ENCODE peak calls at places on chromosomes 11 and 22, in six cellular contexts. One of them, this sample, is unnamed.

GRCh38 chr22:50674606-50675552 is 2.3 kb downstream of the SHANK3 start:
- DNase-seq in MM.1S: no peak
- DNase-seq in OCI-LY7: no peak
- DNase-seq in GM23338: peak; percentile 94
- DNase-seq in PC-3: peak; percentile 73
- DNase-seq in HCT116: peak; percentile 61
- DNase-seq in this sample: peak; percentile 44

GRCh38 chr22:19669570-19669969 is 44.7 kb upstream of the SEPTIN5 start:
- DNase-seq in MM.1S: no peak
- DNase-seq in OCI-LY7: no peak
- DNase-seq in GM23338: no peak
- DNase-seq in PC-3: no peak
- DNase-seq in HCT116: no peak
- DNase-seq in this sample: no peak

GRCh38 chr22:34334893-34335292 is 414.6 kb upstream of the LARGE1 start:
- DNase-seq in MM.1S: no peak
- DNase-seq in OCI-LY7: peak; percentile 61
- DNase-seq in GM23338: peak; percentile 51
- DNase-seq in PC-3: no peak
- DNase-seq in HCT116: no peak
- DNase-seq in this sample: no peak

GRCh38 chr11:126732981-126733380 is 267.6 kb downstream of the KIRREL3 start:
- DNase-seq in MM.1S: peak; percentile 84
- DNase-seq in OCI-LY7: no peak
- DNase-seq in GM23338: no peak
- DNase-seq in PC-3: no peak
- DNase-seq in HCT116: no peak
- DNase-seq in this sample: no peak

GRCh38 chr11:11148104-11148509 is 204.9 kb downstream of the CSNK2A3 start:
- DNase-seq in MM.1S: no peak
- DNase-seq in OCI-LY7: no peak
- DNase-seq in GM23338: peak; percentile 77
- DNase-seq in PC-3: peak; percentile 32
- DNase-seq in HCT116: no peak
- DNase-seq in this sample: peak; percentile 98

GRCh38 chr11:102464037-102464436 is 11.5 kb upstream of the TMEM123 start:
- DNase-seq in MM.1S: no peak
- DNase-seq in OCI-LY7: no peak
- DNase-seq in GM23338: no peak
- DNase-seq in PC-3: no peak
- DNase-seq in HCT116: no peak
- DNase-seq in this sample: no peak

GRCh38 chr22:46069518-46070214 is 80.7 kb upstream of the PPARA start:
- DNase-seq in MM.1S: no peak
- DNase-seq in OCI-LY7: peak; percentile 10
- DNase-seq in GM23338: no peak
- DNase-seq in PC-3: peak; percentile 92
- DNase-seq in HCT116: peak; percentile 91
- DNase-seq in this sample: peak; percentile 92

GRCh38 chr11:93986716-93987115 is 34.4 kb upstream of the HEPHL1 start:
- DNase-seq in MM.1S: no peak
- DNase-seq in OCI-LY7: no peak
- DNase-seq in GM23338: no peak
- DNase-seq in PC-3: peak; percentile 91
- DNase-seq in HCT116: peak; percentile 8
- DNase-seq in this sample: peak; percentile 46

GRCh38 chr22:20919718-20920117 is 2.5 kb downstream of the CRKL start:
- DNase-seq in MM.1S: no peak
- DNase-seq in OCI-LY7: no peak
- DNase-seq in GM23338: no peak
- DNase-seq in PC-3: no peak
- DNase-seq in HCT116: no peak
- DNase-seq in this sample: peak; percentile 37

GRCh38 chr22:19514831-19515565 is 9.2 kb downstream of the CLDN5 start:
- DNase-seq in MM.1S: no peak
- DNase-seq in OCI-LY7: no peak
- DNase-seq in GM23338: no peak
- DNase-seq in PC-3: no peak
- DNase-seq in HCT116: no peak
- DNase-seq in this sample: peak; percentile 36

GRCh38 chr11:62545437-62546243 is 966 bp downstream of the AHNAK start:
- DNase-seq in MM.1S: no peak
- DNase-seq in OCI-LY7: no peak
- DNase-seq in GM23338: peak; percentile 83
- DNase-seq in PC-3: peak; percentile 99
- DNase-seq in HCT116: peak; percentile 75
- DNase-seq in this sample: peak; percentile 91

GRCh38 chr22:26502688-26503561 is 9.3 kb downstream of the TFIP11 start:
- DNase-seq in MM.1S: peak; percentile 92
- DNase-seq in OCI-LY7: peak; percentile 89
- DNase-seq in GM23338: peak; percentile 90
- DNase-seq in PC-3: peak; percentile 18
- DNase-seq in HCT116: no peak
- DNase-seq in this sample: peak; percentile 47

GRCh38 chr11:86068138-86068861 is 584 bp downstream of the PICALM start:
- DNase-seq in MM.1S: peak; percentile 38
- DNase-seq in OCI-LY7: peak; percentile 66
- DNase-seq in GM23338: peak; percentile 52
- DNase-seq in PC-3: peak; percentile 6
- DNase-seq in HCT116: no peak
- DNase-seq in this sample: peak; percentile 60

GRCh38 chr22:50473855-50474671 is 772 bp downstream of the SBF1 start:
- DNase-seq in MM.1S: no peak
- DNase-seq in OCI-LY7: peak; percentile 41
- DNase-seq in GM23338: peak; percentile 54
- DNase-seq in PC-3: peak; percentile 10
- DNase-seq in HCT116: no peak
- DNase-seq in this sample: peak; percentile 90

GRCh38 chr11:77590194-77590591 is 440 bp downstream of the AQP11 start:
- DNase-seq in MM.1S: peak; percentile 47
- DNase-seq in OCI-LY7: no peak
- DNase-seq in GM23338: peak; percentile 76
- DNase-seq in PC-3: peak; percentile 73
- DNase-seq in HCT116: no peak
- DNase-seq in this sample: peak; percentile 66

GRCh38 chr11:57476883-57477506 is 16.7 kb downstream of the RTN4RL2 start:
- DNase-seq in MM.1S: peak; percentile 59
- DNase-seq in OCI-LY7: peak; percentile 48
- DNase-seq in GM23338: peak; percentile 73
- DNase-seq in PC-3: peak; percentile 66
- DNase-seq in HCT116: no peak
- DNase-seq in this sample: peak; percentile 26

GRCh38 chr22:23237201-23237798 is 57.0 kb downstream of the BCR start:
- DNase-seq in MM.1S: peak; percentile 41
- DNase-seq in OCI-LY7: no peak
- DNase-seq in GM23338: peak; percentile 63
- DNase-seq in PC-3: no peak
- DNase-seq in HCT116: no peak
- DNase-seq in this sample: no peak

GRCh38 chr11:32173435-32173834 is 82.6 kb downstream of the RCN1 start:
- DNase-seq in MM.1S: peak; percentile 27
- DNase-seq in OCI-LY7: no peak
- DNase-seq in GM23338: peak; percentile 88
- DNase-seq in PC-3: peak; percentile 72
- DNase-seq in HCT116: peak; percentile 34
- DNase-seq in this sample: peak; percentile 87

GRCh38 chr11:126776125-126776524 is 224.4 kb downstream of the KIRREL3 start:
- DNase-seq in MM.1S: no peak
- DNase-seq in OCI-LY7: no peak
- DNase-seq in GM23338: no peak
- DNase-seq in PC-3: no peak
- DNase-seq in HCT116: no peak
- DNase-seq in this sample: no peak

GRCh38 chr22:42439821-42440674 is 7.8 kb upstream of the NFAM1 start:
- DNase-seq in MM.1S: no peak
- DNase-seq in OCI-LY7: peak; percentile 75
- DNase-seq in GM23338: no peak
- DNase-seq in PC-3: peak; percentile 17
- DNase-seq in HCT116: no peak
- DNase-seq in this sample: peak; percentile 61

GRCh38 chr11:64644348-64645242 is 53.6 kb downstream of the SLC22A12 start:
- DNase-seq in MM.1S: no peak
- DNase-seq in OCI-LY7: peak; percentile 37
- DNase-seq in GM23338: peak; percentile 71
- DNase-seq in PC-3: peak; percentile 18
- DNase-seq in HCT116: no peak
- DNase-seq in this sample: peak; percentile 13

DNA sequence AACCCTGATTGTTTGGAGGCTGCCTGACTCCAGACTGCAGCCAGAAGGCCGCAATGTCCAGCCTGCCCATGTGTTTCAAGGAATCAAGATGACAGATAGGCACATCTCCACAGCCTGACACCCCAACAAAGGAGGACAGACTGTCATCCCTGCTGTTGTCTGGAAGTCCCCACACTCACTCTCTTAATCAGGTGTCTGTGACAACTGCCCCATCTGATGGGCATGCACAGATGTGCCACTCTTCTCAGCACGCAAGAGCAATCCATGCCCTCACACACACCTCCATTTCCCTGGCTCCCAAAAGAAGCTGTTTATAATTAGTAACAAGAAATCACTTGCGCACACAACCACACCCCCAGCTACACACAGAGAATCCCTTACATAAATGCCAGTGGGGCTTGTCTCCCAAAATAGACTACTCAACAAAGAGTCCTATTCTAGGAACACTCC is 117.6 kb downstream of the C11orf58 start:
- DNase-seq in MM.1S: no peak
- DNase-seq in OCI-LY7: no peak
- DNase-seq in GM23338: no peak
- DNase-seq in PC-3: no peak
- DNase-seq in HCT116: no peak
- DNase-seq in this sample: no peak
- H3K9me2 ChIP-seq in MM.1S: no peaks in the 10 kb centered on the region
- H3K9me2 ChIP-seq in OCI-LY7: no peaks in the 10 kb centered on the region
- H3K9me2 ChIP-seq in GM23338: no peaks in the 10 kb centered on the region
- H3K9me2 ChIP-seq in PC-3: no peaks in the 10 kb centered on the region
- H3K9me2 ChIP-seq in HCT116: no peaks in the 10 kb centered on the region
- H3K9me2 ChIP-seq in this sample: no peaks in the 10 kb centered on the region

GRCh38 chr11:75233688-75234295 is 6.8 kb upstream of the TPBGL start:
- DNase-seq in MM.1S: peak; percentile 41
- DNase-seq in OCI-LY7: peak; percentile 35
- DNase-seq in GM23338: peak; percentile 93
- DNase-seq in PC-3: peak; percentile 77
- DNase-seq in HCT116: no peak
- DNase-seq in this sample: peak; percentile 64
- TF ChIP-seq EZH2phosphoT487 in MM.1S: no peak
- TF ChIP-seq EZH2phosphoT487 in OCI-LY7: no peak
- TF ChIP-seq EZH2phosphoT487 in GM23338: no peak
- TF ChIP-seq EZH2phosphoT487 in PC-3: no peak
- TF ChIP-seq EZH2phosphoT487 in HCT116: no peak
- TF ChIP-seq EZH2phosphoT487 in this sample: no peak

DNA sequence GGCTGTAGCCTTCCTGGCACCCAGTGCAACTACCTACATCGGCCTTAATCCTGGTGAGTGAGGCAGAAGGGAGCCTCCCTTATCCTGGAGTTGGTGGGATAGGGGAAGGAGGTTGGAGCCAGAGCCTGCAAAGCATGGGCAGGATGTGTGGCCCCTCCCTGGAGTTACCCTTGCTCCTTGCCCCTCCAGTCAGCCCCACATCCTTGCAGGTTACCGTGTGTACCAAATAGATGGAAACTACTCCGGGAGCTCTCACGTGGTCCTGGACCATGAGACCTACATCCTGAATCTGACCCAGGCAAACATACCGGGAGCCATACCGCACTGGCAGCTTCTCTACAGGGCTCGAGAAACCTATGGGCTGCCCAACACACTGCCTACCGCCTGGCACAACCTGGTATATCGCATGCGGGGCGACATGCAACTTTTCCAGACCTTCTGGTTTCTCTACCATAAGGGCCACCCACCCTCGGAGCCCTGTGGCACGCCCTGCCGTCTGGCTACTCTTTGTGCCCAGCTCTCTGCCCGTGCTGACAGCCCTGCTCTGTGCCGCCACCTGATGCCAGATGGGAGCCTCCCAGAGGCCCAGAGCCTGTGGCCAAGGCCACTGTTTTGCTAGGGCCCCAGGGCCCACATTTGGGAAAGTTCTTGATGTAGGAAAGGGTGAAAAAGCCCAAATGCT is 3.9 kb downstream of the SMPD1 start:
- DNase-seq in MM.1S: no peak
- DNase-seq in OCI-LY7: no peak
- DNase-seq in GM23338: no peak
- DNase-seq in PC-3: no peak
- DNase-seq in HCT116: no peak
- DNase-seq in this sample: no peak
- H3K9me2 ChIP-seq in MM.1S: no peaks in the 10 kb centered on the region
- H3K9me2 ChIP-seq in OCI-LY7: no peaks in the 10 kb centered on the region
- H3K9me2 ChIP-seq in GM23338: no peaks in the 10 kb centered on the region
- H3K9me2 ChIP-seq in PC-3: no peaks in the 10 kb centered on the region
- H3K9me2 ChIP-seq in HCT116: no peaks in the 10 kb centered on the region
- H3K9me2 ChIP-seq in this sample: no peaks in the 10 kb centered on the region

DNA sequence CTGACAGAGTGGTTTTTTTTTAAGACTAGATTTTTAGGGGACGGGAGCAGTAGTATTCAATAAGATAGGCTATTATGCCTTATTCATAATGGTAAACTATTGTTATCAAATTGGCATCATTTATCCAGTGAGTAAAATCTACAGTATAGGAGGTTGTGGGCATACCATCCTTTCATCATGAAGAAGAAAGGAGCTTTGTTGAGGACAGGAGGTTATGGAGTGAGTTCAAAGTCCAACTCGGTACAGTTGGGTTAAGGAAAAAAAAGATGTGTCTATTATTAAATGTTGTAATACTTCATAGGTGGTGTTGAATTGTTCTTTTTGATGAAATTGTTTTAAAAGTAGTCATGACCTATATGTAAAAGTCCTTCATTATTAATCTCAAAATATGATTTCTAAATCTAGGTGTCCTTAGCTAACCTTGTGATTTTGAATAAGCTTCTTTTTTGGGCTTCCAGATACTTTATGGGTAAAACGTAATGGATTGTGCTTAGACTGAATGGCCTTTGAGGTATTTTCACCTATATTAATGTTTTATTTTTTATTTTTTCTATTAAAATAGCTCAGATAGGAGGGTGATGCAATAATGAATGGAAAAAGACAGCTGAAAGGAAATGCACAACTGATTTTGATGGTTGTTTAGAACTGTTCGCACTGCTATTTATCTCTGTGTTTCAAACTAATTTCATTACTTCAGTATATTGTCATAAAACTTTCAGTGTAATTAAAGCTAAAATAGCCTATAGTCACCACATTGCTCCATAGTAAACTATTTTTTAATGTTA is 15.3 kb upstream of the CNTF start:
- DNase-seq in MM.1S: no peak
- DNase-seq in OCI-LY7: no peak
- DNase-seq in GM23338: no peak
- DNase-seq in PC-3: no peak
- DNase-seq in HCT116: no peak
- DNase-seq in this sample: no peak
- TF ChIP-seq EZH2phosphoT487 in MM.1S: no peak
- TF ChIP-seq EZH2phosphoT487 in OCI-LY7: no peak
- TF ChIP-seq EZH2phosphoT487 in GM23338: no peak
- TF ChIP-seq EZH2phosphoT487 in PC-3: no peak
- TF ChIP-seq EZH2phosphoT487 in HCT116: no peak
- TF ChIP-seq EZH2phosphoT487 in this sample: no peak